ENCODE peak calls at places on chromosome 6, in eight cellular contexts. One of them, this sample, is unnamed.

GRCh38 chr6:139161169-139161568 is 26.3 kb downstream of the HECA start:
- DNase-seq in A549: no peak
- DNase-seq in mammary epithelial cell: peak
- DNase-seq in adrenal gland: no peak
- DNase-seq in neural progenitor cell: no peak
- DNase-seq in sigmoid colon: no peak
- DNase-seq in type B pancreatic cell: no peak
- DNase-seq in heart left ventricle: no peak
- DNase-seq in this sample: no peak

GRCh38 chr6:139370047-139370706 is 4.3 kb downstream of the CITED2 start:
- DNase-seq in A549: no peak
- DNase-seq in mammary epithelial cell: peak
- DNase-seq in adrenal gland: no peak
- DNase-seq in neural progenitor cell: peak
- DNase-seq in sigmoid colon: no peak
- DNase-seq in type B pancreatic cell: no peak
- DNase-seq in heart left ventricle: no peak
- DNase-seq in this sample: no peak

GRCh38 chr6:154956771-154957522 is 38.2 kb upstream of the TIAM2 start:
- DNase-seq in A549: no peak
- DNase-seq in mammary epithelial cell: no peak
- DNase-seq in adrenal gland: no peak
- DNase-seq in neural progenitor cell: peak
- DNase-seq in sigmoid colon: no peak
- DNase-seq in type B pancreatic cell: no peak
- DNase-seq in heart left ventricle: no peak
- DNase-seq in this sample: no peak

GRCh38 chr6:77021232-77021631 is 442.1 kb downstream of the HTR1B start:
- DNase-seq in A549: no peak
- DNase-seq in mammary epithelial cell: no peak
- DNase-seq in adrenal gland: no peak
- DNase-seq in neural progenitor cell: no peak
- DNase-seq in sigmoid colon: no peak
- DNase-seq in type B pancreatic cell: no peak
- DNase-seq in heart left ventricle: no peak
- DNase-seq in this sample: no peak

GRCh38 chr6:99241905-99242534 is 107.5 kb downstream of the FAXC start:
- DNase-seq in A549: no peak
- DNase-seq in mammary epithelial cell: peak
- DNase-seq in adrenal gland: no peak
- DNase-seq in neural progenitor cell: peak
- DNase-seq in sigmoid colon: no peak
- DNase-seq in type B pancreatic cell: no peak
- DNase-seq in heart left ventricle: no peak
- DNase-seq in this sample: peak

GRCh38 chr6:35844290-35844689 is 39.1 kb downstream of the LHFPL5 start:
- DNase-seq in A549: no peak
- DNase-seq in mammary epithelial cell: no peak
- DNase-seq in adrenal gland: no peak
- DNase-seq in neural progenitor cell: no peak
- DNase-seq in sigmoid colon: no peak
- DNase-seq in type B pancreatic cell: no peak
- DNase-seq in heart left ventricle: no peak
- DNase-seq in this sample: no peak

GRCh38 chr6:42745083-42745637 is 743 bp downstream of the TBCC start:
- DNase-seq in A549: peak
- DNase-seq in mammary epithelial cell: peak
- DNase-seq in adrenal gland: peak
- DNase-seq in neural progenitor cell: peak
- DNase-seq in sigmoid colon: peak
- DNase-seq in type B pancreatic cell: no peak
- DNase-seq in heart left ventricle: peak
- DNase-seq in this sample: peak

GRCh38 chr6:70547313-70547712 is 19.4 kb upstream of the SDHAF4 start:
- DNase-seq in A549: no peak
- DNase-seq in mammary epithelial cell: no peak
- DNase-seq in adrenal gland: no peak
- DNase-seq in neural progenitor cell: peak
- DNase-seq in sigmoid colon: no peak
- DNase-seq in type B pancreatic cell: no peak
- DNase-seq in heart left ventricle: no peak
- DNase-seq in this sample: no peak

GRCh38 chr6:34511214-34511922 is 44.8 kb downstream of the SPDEF start:
- DNase-seq in A549: no peak
- DNase-seq in mammary epithelial cell: no peak
- DNase-seq in adrenal gland: no peak
- DNase-seq in neural progenitor cell: no peak
- DNase-seq in sigmoid colon: no peak
- DNase-seq in type B pancreatic cell: no peak
- DNase-seq in heart left ventricle: no peak
- DNase-seq in this sample: no peak

GRCh38 chr6:81075974-81076373 is 676.5 kb downstream of the TENT5A start:
- DNase-seq in A549: no peak
- DNase-seq in mammary epithelial cell: no peak
- DNase-seq in adrenal gland: no peak
- DNase-seq in neural progenitor cell: peak
- DNase-seq in sigmoid colon: no peak
- DNase-seq in type B pancreatic cell: no peak
- DNase-seq in heart left ventricle: no peak
- DNase-seq in this sample: no peak

GRCh38 chr6:8085053-8085511 is 17.3 kb downstream of the EEF1E1 start:
- DNase-seq in A549: no peak
- DNase-seq in mammary epithelial cell: peak
- DNase-seq in adrenal gland: peak
- DNase-seq in neural progenitor cell: no peak
- DNase-seq in sigmoid colon: no peak
- DNase-seq in type B pancreatic cell: no peak
- DNase-seq in heart left ventricle: no peak
- DNase-seq in this sample: no peak

GRCh38 chr6:111162504-111162903 is 75.2 kb downstream of the SLC16A10 start:
- DNase-seq in A549: no peak
- DNase-seq in mammary epithelial cell: no peak
- DNase-seq in adrenal gland: no peak
- DNase-seq in neural progenitor cell: no peak
- DNase-seq in sigmoid colon: no peak
- DNase-seq in type B pancreatic cell: no peak
- DNase-seq in heart left ventricle: no peak
- DNase-seq in this sample: no peak

GRCh38 chr6:45663181-45664180 is 285.7 kb upstream of the SUPT3H start:
- DNase-seq in A549: no peak
- DNase-seq in mammary epithelial cell: no peak
- DNase-seq in adrenal gland: no peak
- DNase-seq in neural progenitor cell: peak
- DNase-seq in sigmoid colon: no peak
- DNase-seq in type B pancreatic cell: peak
- DNase-seq in heart left ventricle: peak
- DNase-seq in this sample: no peak

GRCh38 chr6:124613050-124613449 is 349.2 kb upstream of the RNF217 start:
- DNase-seq in A549: no peak
- DNase-seq in mammary epithelial cell: no peak
- DNase-seq in adrenal gland: no peak
- DNase-seq in neural progenitor cell: peak
- DNase-seq in sigmoid colon: no peak
- DNase-seq in type B pancreatic cell: no peak
- DNase-seq in heart left ventricle: no peak
- DNase-seq in this sample: no peak

GRCh38 chr6:120569689-120570088 is 764.6 kb downstream of the TBC1D32 start:
- DNase-seq in A549: no peak
- DNase-seq in mammary epithelial cell: no peak
- DNase-seq in adrenal gland: no peak
- DNase-seq in neural progenitor cell: no peak
- DNase-seq in sigmoid colon: no peak
- DNase-seq in type B pancreatic cell: no peak
- DNase-seq in heart left ventricle: no peak
- DNase-seq in this sample: no peak

GRCh38 chr6:37396571-37397185 is 36.3 kb upstream of the CMTR1 start:
- DNase-seq in A549: no peak
- DNase-seq in mammary epithelial cell: peak
- DNase-seq in adrenal gland: no peak
- DNase-seq in neural progenitor cell: no peak
- DNase-seq in sigmoid colon: no peak
- DNase-seq in type B pancreatic cell: no peak
- DNase-seq in heart left ventricle: no peak
- DNase-seq in this sample: no peak

GRCh38 chr6:36244641-36245280 is 25.1 kb upstream of the PNPLA1 start:
- DNase-seq in A549: no peak
- DNase-seq in mammary epithelial cell: no peak
- DNase-seq in adrenal gland: no peak
- DNase-seq in neural progenitor cell: peak
- DNase-seq in sigmoid colon: no peak
- DNase-seq in type B pancreatic cell: no peak
- DNase-seq in heart left ventricle: no peak
- DNase-seq in this sample: no peak

GRCh38 chr6:147438758-147439528 is 69.5 kb upstream of the SAMD5 start:
- DNase-seq in A549: no peak
- DNase-seq in mammary epithelial cell: no peak
- DNase-seq in adrenal gland: no peak
- DNase-seq in neural progenitor cell: peak
- DNase-seq in sigmoid colon: no peak
- DNase-seq in type B pancreatic cell: no peak
- DNase-seq in heart left ventricle: no peak
- DNase-seq in this sample: no peak

GRCh38 chr6:87945181-87945580 is 102.5 kb upstream of the SPACA1 start:
- DNase-seq in A549: no peak
- DNase-seq in mammary epithelial cell: no peak
- DNase-seq in adrenal gland: no peak
- DNase-seq in neural progenitor cell: peak
- DNase-seq in sigmoid colon: no peak
- DNase-seq in type B pancreatic cell: no peak
- DNase-seq in heart left ventricle: no peak
- DNase-seq in this sample: no peak

GRCh38 chr6:11166948-11167347 is 55.4 kb upstream of the ERVFRD-1 start:
- DNase-seq in A549: no peak
- DNase-seq in mammary epithelial cell: no peak
- DNase-seq in adrenal gland: no peak
- DNase-seq in neural progenitor cell: no peak
- DNase-seq in sigmoid colon: no peak
- DNase-seq in type B pancreatic cell: peak
- DNase-seq in heart left ventricle: no peak
- DNase-seq in this sample: no peak

DNA sequence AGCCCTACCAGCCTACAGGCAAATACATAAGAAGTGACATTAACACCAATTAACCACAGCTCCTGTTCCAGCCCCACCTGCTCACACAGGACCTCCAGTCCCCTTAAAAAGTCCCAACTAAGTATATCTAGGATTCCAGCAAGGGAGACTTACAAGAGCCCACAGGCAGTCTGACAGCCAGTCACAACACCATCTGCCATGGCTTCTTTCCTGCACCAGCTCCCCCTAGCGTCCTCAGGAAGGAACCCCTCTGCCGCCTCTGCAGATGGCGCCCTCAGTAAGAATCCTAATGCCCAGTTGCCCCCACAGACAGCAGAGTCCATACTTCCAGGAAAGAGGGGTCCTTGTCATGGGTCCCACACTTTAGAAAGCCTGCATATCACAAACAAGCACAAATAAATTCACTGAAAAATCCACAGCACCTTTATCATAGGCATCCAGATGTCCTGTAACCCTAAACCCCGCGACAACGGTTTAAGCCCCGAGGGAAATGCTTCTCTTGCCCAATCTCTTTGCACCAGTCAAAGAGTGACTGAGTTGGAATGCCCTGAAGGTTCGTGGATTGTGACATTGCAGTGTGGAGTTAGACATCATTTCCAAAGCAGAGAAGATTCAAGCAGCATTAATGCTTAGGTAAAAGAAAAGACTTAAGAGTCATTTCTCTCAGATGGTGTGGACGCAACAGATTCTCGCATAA is 121.9 kb downstream of the HIVEP2 start:
- DNase-seq in A549: peak
- DNase-seq in mammary epithelial cell: peak
- DNase-seq in adrenal gland: no peak
- DNase-seq in neural progenitor cell: peak
- DNase-seq in sigmoid colon: no peak
- DNase-seq in type B pancreatic cell: no peak
- DNase-seq in heart left ventricle: no peak
- DNase-seq in this sample: no peak
- TF ChIP-seq CTCF in A549: peak
- TF ChIP-seq CTCF in mammary epithelial cell: peak
- TF ChIP-seq CTCF in adrenal gland: no peak
- TF ChIP-seq CTCF in neural progenitor cell: peak
- TF ChIP-seq CTCF in sigmoid colon: no peak
- TF ChIP-seq CTCF in type B pancreatic cell: peak
- TF ChIP-seq CTCF in heart left ventricle: peak
- TF ChIP-seq CTCF in this sample: peak

DNA sequence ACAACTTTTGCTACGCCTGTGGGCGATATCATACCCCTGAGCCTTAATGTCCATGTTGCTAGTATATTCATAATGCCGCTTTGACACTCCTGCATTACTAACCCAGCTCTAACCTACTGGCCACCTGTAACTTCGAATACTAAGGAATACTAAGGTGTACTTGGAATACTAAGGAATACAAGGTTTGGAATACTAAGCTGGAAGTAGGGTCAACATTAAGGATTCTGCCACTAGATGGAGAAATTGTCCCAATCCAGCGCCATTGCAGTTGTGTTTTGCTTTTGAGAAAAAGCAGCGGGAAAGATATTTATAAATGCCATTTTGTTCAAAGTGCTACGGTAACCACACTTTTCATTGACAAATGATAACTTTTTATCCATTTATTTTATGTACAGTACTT is 10.7 kb downstream of the TBXT start:
- DNase-seq in A549: peak
- DNase-seq in mammary epithelial cell: no peak
- DNase-seq in adrenal gland: no peak
- DNase-seq in neural progenitor cell: peak
- DNase-seq in sigmoid colon: no peak
- DNase-seq in type B pancreatic cell: no peak
- DNase-seq in heart left ventricle: no peak
- DNase-seq in this sample: no peak
- TF ChIP-seq CTCF in A549: peak
- TF ChIP-seq CTCF in mammary epithelial cell: no peak
- TF ChIP-seq CTCF in adrenal gland: no peak
- TF ChIP-seq CTCF in neural progenitor cell: peak
- TF ChIP-seq CTCF in sigmoid colon: no peak
- TF ChIP-seq CTCF in type B pancreatic cell: peak
- TF ChIP-seq CTCF in heart left ventricle: peak
- TF ChIP-seq CTCF in this sample: no peak

GRCh38 chr6:4114123-4114522 is 21.3 kb downstream of the ECI2 start:
- DNase-seq in A549: no peak
- DNase-seq in mammary epithelial cell: no peak
- DNase-seq in adrenal gland: no peak
- DNase-seq in neural progenitor cell: no peak
- DNase-seq in sigmoid colon: no peak
- DNase-seq in type B pancreatic cell: no peak
- DNase-seq in heart left ventricle: no peak
- DNase-seq in this sample: no peak
- TF ChIP-seq CTCF in A549: no peak
- TF ChIP-seq CTCF in mammary epithelial cell: no peak
- TF ChIP-seq CTCF in adrenal gland: no peak
- TF ChIP-seq CTCF in neural progenitor cell: no peak
- TF ChIP-seq CTCF in sigmoid colon: no peak
- TF ChIP-seq CTCF in type B pancreatic cell: no peak
- TF ChIP-seq CTCF in heart left ventricle: no peak
- TF ChIP-seq CTCF in this sample: no peak

GRCh38 chr6:22910370-22910769 is 341.0 kb downstream of the HDGFL1 start:
- DNase-seq in A549: no peak
- DNase-seq in mammary epithelial cell: no peak
- DNase-seq in adrenal gland: no peak
- DNase-seq in neural progenitor cell: no peak
- DNase-seq in sigmoid colon: no peak
- DNase-seq in type B pancreatic cell: no peak
- DNase-seq in heart left ventricle: no peak
- DNase-seq in this sample: no peak

GRCh38 chr6:22917344-22917743 is 348.0 kb downstream of the HDGFL1 start:
- DNase-seq in A549: no peak
- DNase-seq in mammary epithelial cell: no peak
- DNase-seq in adrenal gland: no peak
- DNase-seq in neural progenitor cell: no peak
- DNase-seq in sigmoid colon: no peak
- DNase-seq in type B pancreatic cell: no peak
- DNase-seq in heart left ventricle: no peak
- DNase-seq in this sample: no peak

GRCh38 chr6:22913612-22914011 is 344.2 kb downstream of the HDGFL1 start:
- DNase-seq in A549: no peak
- DNase-seq in mammary epithelial cell: no peak
- DNase-seq in adrenal gland: no peak
- DNase-seq in neural progenitor cell: no peak
- DNase-seq in sigmoid colon: no peak
- DNase-seq in type B pancreatic cell: no peak
- DNase-seq in heart left ventricle: no peak
- DNase-seq in this sample: no peak
- TF ChIP-seq CTCF in A549: no peak
- TF ChIP-seq CTCF in mammary epithelial cell: no peak
- TF ChIP-seq CTCF in adrenal gland: no peak
- TF ChIP-seq CTCF in neural progenitor cell: no peak
- TF ChIP-seq CTCF in sigmoid colon: no peak
- TF ChIP-seq CTCF in type B pancreatic cell: no peak
- TF ChIP-seq CTCF in heart left ventricle: no peak
- TF ChIP-seq CTCF in this sample: no peak